ENCODE peak calls at places on chromosomes 5 and 9, in seven cellular contexts. V is LoVo; N is activated CD4-positive, alpha-beta T cell treated with anti-CD3 and anti-CD28 coated beads for 4 hours; P is psoas muscle; T is activated T-cell treated with anti-CD3 and anti-CD28 coated beads for 24 hours; C is A549; D is stimulated activated CD4-positive, alpha-beta T cell treated with anti-CD3 and anti-CD28 coated beads, Interleukin-1b, Interleukin-23, amount 100 ng/mL, for 1 hour. W is an unnamed sample.

GRCh38 chr5:97101189-97101910 is 41.1 kb downstream of the LIX1 start:
- DNase-seq in V (no peak), P (no peak), D (no peak), C (no peak), T (no peak), N (no peak), W (no peak)

GRCh38 chr5:61184708-61185107 is 22.4 kb upstream of the SMIM15 start:
- DNase-seq in V (no peak), D (no peak), C (no peak), P (no peak), N (no peak), T (no peak), W (no peak)

GRCh38 chr9:6302417-6302816 is 25.8 kb upstream of the TPD52L3 start:
- DNase-seq in C (no peak), T (no peak), N (no peak), D (no peak), P (no peak), V (peak), W (no peak)

GRCh38 chr9:79111653-79112052 is 460.1 kb upstream of the TLE4 start:
- DNase-seq in V (no peak), N (no peak), T (no peak), C (no peak), D (no peak), P (no peak), W (no peak)

GRCh38 chr5:159051431-159052281 is 48.1 kb downstream of the EBF1 start:
- DNase-seq in T (no peak), V (no peak), C (no peak), N (peak), D (no peak), P (peak), W (no peak)

GRCh38 chr5:14744296-14745187 is 80.0 kb downstream of the OTULIN start:
- DNase-seq in C (no peak), P (no peak), D (no peak), V (no peak), T (no peak), N (no peak), W (no peak)

GRCh38 chr5:57785946-57786345 is 303.3 kb upstream of the ACTBL2 start:
- DNase-seq in N (no peak), D (no peak), P (no peak), C (no peak), T (no peak), V (no peak), W (no peak)

GRCh38 chr5:164000241-164000640 is 494.8 kb downstream of the MAT2B start:
- DNase-seq in T (no peak), V (no peak), C (no peak), N (no peak), D (no peak), P (no peak), W (no peak)

GRCh38 chr9:2126331-2126789 is 111.2 kb downstream of the SMARCA2 start:
- DNase-seq in T (no peak), N (no peak), D (no peak), C (no peak), P (no peak), V (no peak), W (no peak)

GRCh38 chr9:121674952-121675351 is 23.5 kb downstream of the DAB2IP start:
- DNase-seq in C (no peak), V (no peak), D (no peak), P (peak), T (no peak), N (no peak), W (no peak)

GRCh38 chr5:130052752-130053151 is 148.5 kb downstream of the CHSY3 start:
- DNase-seq in N (no peak), D (no peak), V (no peak), C (no peak), T (no peak), P (no peak), W (no peak)

GRCh38 chr9:90868555-90868954 is 66.9 kb downstream of the SYK start:
- DNase-seq in D (no peak), C (no peak), V (no peak), T (no peak), N (no peak), P (no peak), W (no peak)

GRCh38 chr5:80266566-80266965 is 10.7 kb upstream of the SERINC5 start:
- DNase-seq in T (no peak), D (no peak), V (no peak), P (no peak), C (no peak), N (no peak), W (no peak)

GRCh38 chr9:113352411-113352810 is 3.1 kb downstream of the BSPRY start:
- DNase-seq in V (no peak), C (no peak), T (no peak), N (no peak), P (no peak), D (no peak), W (no peak)

GRCh38 chr5:35859101-35859661 is 2.5 kb downstream of the IL7R start:
- DNase-seq in N (no peak), D (no peak), T (no peak), P (no peak), C (no peak), V (peak), W (no peak)

GRCh38 chr5:157540707-157541451 is 34.7 kb downstream of the ADAM19 start:
- DNase-seq in T (peak), P (peak), V (no peak), N (peak), D (no peak), C (no peak), W (no peak)

GRCh38 chr5:112174959-112175594 is 244.0 kb downstream of the EPB41L4A start:
- DNase-seq in V (peak), D (no peak), N (peak), C (peak), P (no peak), T (no peak), W (no peak)

GRCh38 chr5:85077581-85077980 is 692.9 kb upstream of the EDIL3 start:
- DNase-seq in C (no peak), P (no peak), V (no peak), N (no peak), D (no peak), T (no peak), W (no peak)

GRCh38 chr9:108166509-108166908 is 676.9 kb upstream of the KLF4 start:
- DNase-seq in C (no peak), V (peak), D (no peak), N (no peak), T (no peak), P (no peak), W (no peak)

GRCh38 chr5:112975721-112976431 is 722 bp upstream of the DCP2 start:
- DNase-seq in C (no peak), N (no peak), D (no peak), V (no peak), P (no peak), T (no peak), W (no peak)

GRCh38 chr5:16995372-16995771 is 59.3 kb upstream of the MYO10 start:
- DNase-seq in P (no peak), V (no peak), T (no peak), D (no peak), N (no peak), C (no peak), W (no peak)

GRCh38 chr9:88995205-88995604 is 3.9 kb downstream of the S1PR3 start:
- DNase-seq in D (no peak), C (no peak), V (no peak), P (no peak), N (no peak), T (no peak), W (no peak)

GRCh38 chr9:128550770-128551651 is 1.4 kb upstream of the SPTAN1 start:
- DNase-seq in T (no peak), N (no peak), C (no peak), D (no peak), V (no peak), P (peak), W (no peak)

GRCh38 chr9:129679537-129679936 is 14.1 kb downstream of the PRRX2 start:
- DNase-seq in V (no peak), P (no peak), N (no peak), C (no peak), T (no peak), D (no peak), W (no peak)

GRCh38 chr9:120480707-120481106 is 99.3 kb downstream of the CDK5RAP2 start:
- DNase-seq in T (no peak), V (no peak), C (no peak), D (no peak), P (peak), N (no peak), W (no peak)

GRCh38 chr5:1255081-1255561 is 29.9 kb downstream of the SLC6A18 start:
- DNase-seq in D (no peak), N (peak), C (no peak), T (peak), V (no peak), P (no peak), W (no peak)

GRCh38 chr9:33164138-33164809 is 2.9 kb downstream of the B4GALT1 start:
- DNase-seq in P (no peak), C (no peak), N (no peak), D (no peak), V (no peak), T (no peak), W (no peak)

GRCh38 chr5:16179511-16179935 is at the start of gene MARCHF11:
- DNase-seq in N (no peak), D (no peak), C (no peak), P (no peak), V (no peak), T (no peak), W (no peak)

GRCh38 chr5:61933787-61934626 is 372.0 kb upstream of the KIF2A start:
- DNase-seq in D (no peak), V (peak), T (no peak), P (no peak), N (no peak), C (peak), W (peak)

GRCh38 chr5:981466-981865 is 27.1 kb upstream of the NKD2 start:
- DNase-seq in T (no peak), N (no peak), P (peak), V (no peak), D (no peak), C (no peak), W (no peak)

GRCh38 chr9:114505187-114506081 is at the start of gene WHRN:
- DNase-seq in N (peak), T (peak), P (peak), V (peak), C (peak), D (peak), W (peak)

GRCh38 chr9:78707481-78707977 is 410.6 kb downstream of the PSAT1 start:
- DNase-seq in C (no peak), T (no peak), N (no peak), D (no peak), P (no peak), V (peak), W (no peak)

GRCh38 chr9:77848897-77849296 is 182.7 kb downstream of the GNAQ start:
- DNase-seq in C (peak), N (no peak), T (no peak), V (no peak), P (peak), D (no peak), W (no peak)

GRCh38 chr5:167123126-167123525 is 1168.3 kb upstream of the WWC1 start:
- DNase-seq in C (no peak), N (no peak), D (no peak), P (no peak), T (no peak), V (no peak), W (no peak)

GRCh38 chr9:131228096-131228495 is 48.2 kb downstream of the FAM78A start:
- DNase-seq in T (no peak), P (no peak), V (no peak), D (no peak), C (no peak), N (no peak), W (no peak)

GRCh38 chr9:135240222-135240621 is 152.8 kb downstream of the OLFM1 start:
- DNase-seq in V (no peak), P (no peak), C (no peak), T (no peak), N (no peak), D (no peak), W (no peak)

W was measured in GOT3.